ENCODE peak calls at places on chromosomes 1 and 21, in eight cellular contexts. One of them, this sample, is unnamed.

GRCh38 chr1:155970531-155971167 is 7.7 kb downstream of the ARHGEF2 start:
- DNase-seq in nucleus accumbens: no peak
- DNase-seq in stimulated activated CD8-positive, alpha-beta memory T cell treated with anti-CD3 and anti-CD28 coated beads, Interleukin-7, amount 100 ng/mL, for 1 hour: no peak
- DNase-seq in putamen: peak
- DNase-seq in Calu3: no peak
- DNase-seq in GDM1: peak
- DNase-seq in stimulated activated CD4-positive, alpha-beta T cell treated with anti-CD3 and anti-CD28 coated beads, Interleukin-1b, Interleukin-23, amount 100 ng/mL, for 24 hours: no peak
- DNase-seq in cardiac muscle cell: peak
- DNase-seq in this sample: peak

GRCh38 chr1:46927249-46927835 is 13.9 kb downstream of the CYP4A11 start:
- DNase-seq in nucleus accumbens: no peak
- DNase-seq in stimulated activated CD8-positive, alpha-beta memory T cell treated with anti-CD3 and anti-CD28 coated beads, Interleukin-7, amount 100 ng/mL, for 1 hour: no peak
- DNase-seq in putamen: no peak
- DNase-seq in Calu3: no peak
- DNase-seq in GDM1: no peak
- DNase-seq in stimulated activated CD4-positive, alpha-beta T cell treated with anti-CD3 and anti-CD28 coated beads, Interleukin-1b, Interleukin-23, amount 100 ng/mL, for 24 hours: no peak
- DNase-seq in cardiac muscle cell: no peak
- DNase-seq in this sample: no peak

GRCh38 chr1:202807926-202808757 is at the start of gene KDM5B:
- DNase-seq in nucleus accumbens: peak
- DNase-seq in stimulated activated CD8-positive, alpha-beta memory T cell treated with anti-CD3 and anti-CD28 coated beads, Interleukin-7, amount 100 ng/mL, for 1 hour: peak
- DNase-seq in putamen: peak
- DNase-seq in Calu3: peak
- DNase-seq in GDM1: peak
- DNase-seq in stimulated activated CD4-positive, alpha-beta T cell treated with anti-CD3 and anti-CD28 coated beads, Interleukin-1b, Interleukin-23, amount 100 ng/mL, for 24 hours: peak
- DNase-seq in cardiac muscle cell: peak
- DNase-seq in this sample: peak

GRCh38 chr21:44019568-44019958 is 7.5 kb downstream of the TRAPPC10 start:
- DNase-seq in nucleus accumbens: no peak
- DNase-seq in stimulated activated CD8-positive, alpha-beta memory T cell treated with anti-CD3 and anti-CD28 coated beads, Interleukin-7, amount 100 ng/mL, for 1 hour: no peak
- DNase-seq in putamen: no peak
- DNase-seq in Calu3: no peak
- DNase-seq in GDM1: no peak
- DNase-seq in stimulated activated CD4-positive, alpha-beta T cell treated with anti-CD3 and anti-CD28 coated beads, Interleukin-1b, Interleukin-23, amount 100 ng/mL, for 24 hours: no peak
- DNase-seq in cardiac muscle cell: no peak
- DNase-seq in this sample: no peak

GRCh38 chr1:19863804-19864203 is 18.4 kb upstream of the OTUD3 start:
- DNase-seq in nucleus accumbens: no peak
- DNase-seq in stimulated activated CD8-positive, alpha-beta memory T cell treated with anti-CD3 and anti-CD28 coated beads, Interleukin-7, amount 100 ng/mL, for 1 hour: no peak
- DNase-seq in putamen: no peak
- DNase-seq in Calu3: peak
- DNase-seq in GDM1: no peak
- DNase-seq in stimulated activated CD4-positive, alpha-beta T cell treated with anti-CD3 and anti-CD28 coated beads, Interleukin-1b, Interleukin-23, amount 100 ng/mL, for 24 hours: no peak
- DNase-seq in cardiac muscle cell: peak
- DNase-seq in this sample: no peak

GRCh38 chr1:205107327-205107726 is 14.5 kb downstream of the RBBP5 start:
- DNase-seq in nucleus accumbens: no peak
- DNase-seq in stimulated activated CD8-positive, alpha-beta memory T cell treated with anti-CD3 and anti-CD28 coated beads, Interleukin-7, amount 100 ng/mL, for 1 hour: no peak
- DNase-seq in putamen: no peak
- DNase-seq in Calu3: no peak
- DNase-seq in GDM1: no peak
- DNase-seq in stimulated activated CD4-positive, alpha-beta T cell treated with anti-CD3 and anti-CD28 coated beads, Interleukin-1b, Interleukin-23, amount 100 ng/mL, for 24 hours: no peak
- DNase-seq in cardiac muscle cell: no peak
- DNase-seq in this sample: no peak

GRCh38 chr1:51535006-51535592 is 16.0 kb upstream of the EPS15 start:
- DNase-seq in nucleus accumbens: no peak
- DNase-seq in stimulated activated CD8-positive, alpha-beta memory T cell treated with anti-CD3 and anti-CD28 coated beads, Interleukin-7, amount 100 ng/mL, for 1 hour: peak
- DNase-seq in putamen: peak
- DNase-seq in Calu3: peak
- DNase-seq in GDM1: peak
- DNase-seq in stimulated activated CD4-positive, alpha-beta T cell treated with anti-CD3 and anti-CD28 coated beads, Interleukin-1b, Interleukin-23, amount 100 ng/mL, for 24 hours: no peak
- DNase-seq in cardiac muscle cell: peak
- DNase-seq in this sample: peak

GRCh38 chr1:115323366-115324004 is 14.6 kb downstream of the NGF start:
- DNase-seq in nucleus accumbens: no peak
- DNase-seq in stimulated activated CD8-positive, alpha-beta memory T cell treated with anti-CD3 and anti-CD28 coated beads, Interleukin-7, amount 100 ng/mL, for 1 hour: no peak
- DNase-seq in putamen: no peak
- DNase-seq in Calu3: no peak
- DNase-seq in GDM1: no peak
- DNase-seq in stimulated activated CD4-positive, alpha-beta T cell treated with anti-CD3 and anti-CD28 coated beads, Interleukin-1b, Interleukin-23, amount 100 ng/mL, for 24 hours: no peak
- DNase-seq in cardiac muscle cell: no peak
- DNase-seq in this sample: no peak

GRCh38 chr1:180964609-180965008 is 51.9 kb downstream of the KIAA1614 start:
- DNase-seq in nucleus accumbens: no peak
- DNase-seq in stimulated activated CD8-positive, alpha-beta memory T cell treated with anti-CD3 and anti-CD28 coated beads, Interleukin-7, amount 100 ng/mL, for 1 hour: no peak
- DNase-seq in putamen: no peak
- DNase-seq in Calu3: no peak
- DNase-seq in GDM1: no peak
- DNase-seq in stimulated activated CD4-positive, alpha-beta T cell treated with anti-CD3 and anti-CD28 coated beads, Interleukin-1b, Interleukin-23, amount 100 ng/mL, for 24 hours: no peak
- DNase-seq in cardiac muscle cell: no peak
- DNase-seq in this sample: no peak

GRCh38 chr1:117630423-117630998 is 24.7 kb downstream of the TENT5C start:
- DNase-seq in nucleus accumbens: no peak
- DNase-seq in stimulated activated CD8-positive, alpha-beta memory T cell treated with anti-CD3 and anti-CD28 coated beads, Interleukin-7, amount 100 ng/mL, for 1 hour: no peak
- DNase-seq in putamen: no peak
- DNase-seq in Calu3: no peak
- DNase-seq in GDM1: no peak
- DNase-seq in stimulated activated CD4-positive, alpha-beta T cell treated with anti-CD3 and anti-CD28 coated beads, Interleukin-1b, Interleukin-23, amount 100 ng/mL, for 24 hours: no peak
- DNase-seq in cardiac muscle cell: no peak
- DNase-seq in this sample: no peak

GRCh38 chr1:34050711-34051485 is 114.1 kb downstream of the CSMD2 start:
- DNase-seq in nucleus accumbens: no peak
- DNase-seq in stimulated activated CD8-positive, alpha-beta memory T cell treated with anti-CD3 and anti-CD28 coated beads, Interleukin-7, amount 100 ng/mL, for 1 hour: no peak
- DNase-seq in putamen: peak
- DNase-seq in Calu3: no peak
- DNase-seq in GDM1: no peak
- DNase-seq in stimulated activated CD4-positive, alpha-beta T cell treated with anti-CD3 and anti-CD28 coated beads, Interleukin-1b, Interleukin-23, amount 100 ng/mL, for 24 hours: no peak
- DNase-seq in cardiac muscle cell: no peak
- DNase-seq in this sample: no peak

GRCh38 chr1:105678334-105678733 is 1378.1 kb upstream of the PRMT6 start:
- DNase-seq in nucleus accumbens: no peak
- DNase-seq in stimulated activated CD8-positive, alpha-beta memory T cell treated with anti-CD3 and anti-CD28 coated beads, Interleukin-7, amount 100 ng/mL, for 1 hour: no peak
- DNase-seq in putamen: no peak
- DNase-seq in Calu3: no peak
- DNase-seq in GDM1: no peak
- DNase-seq in stimulated activated CD4-positive, alpha-beta T cell treated with anti-CD3 and anti-CD28 coated beads, Interleukin-1b, Interleukin-23, amount 100 ng/mL, for 24 hours: no peak
- DNase-seq in cardiac muscle cell: no peak
- DNase-seq in this sample: no peak

GRCh38 chr1:115655307-115655664 is 13.5 kb downstream of the VANGL1 start:
- DNase-seq in nucleus accumbens: no peak
- DNase-seq in stimulated activated CD8-positive, alpha-beta memory T cell treated with anti-CD3 and anti-CD28 coated beads, Interleukin-7, amount 100 ng/mL, for 1 hour: no peak
- DNase-seq in putamen: no peak
- DNase-seq in Calu3: no peak
- DNase-seq in GDM1: peak
- DNase-seq in stimulated activated CD4-positive, alpha-beta T cell treated with anti-CD3 and anti-CD28 coated beads, Interleukin-1b, Interleukin-23, amount 100 ng/mL, for 24 hours: no peak
- DNase-seq in cardiac muscle cell: no peak
- DNase-seq in this sample: no peak

GRCh38 chr1:229133151-229133550 is 137.8 kb upstream of the RAB4A start:
- DNase-seq in nucleus accumbens: no peak
- DNase-seq in stimulated activated CD8-positive, alpha-beta memory T cell treated with anti-CD3 and anti-CD28 coated beads, Interleukin-7, amount 100 ng/mL, for 1 hour: no peak
- DNase-seq in putamen: no peak
- DNase-seq in Calu3: peak
- DNase-seq in GDM1: no peak
- DNase-seq in stimulated activated CD4-positive, alpha-beta T cell treated with anti-CD3 and anti-CD28 coated beads, Interleukin-1b, Interleukin-23, amount 100 ng/mL, for 24 hours: no peak
- DNase-seq in cardiac muscle cell: no peak
- DNase-seq in this sample: no peak

GRCh38 chr1:66723985-66724384 is 28.3 kb upstream of the DYNLT5 start:
- DNase-seq in nucleus accumbens: no peak
- DNase-seq in stimulated activated CD8-positive, alpha-beta memory T cell treated with anti-CD3 and anti-CD28 coated beads, Interleukin-7, amount 100 ng/mL, for 1 hour: no peak
- DNase-seq in putamen: no peak
- DNase-seq in Calu3: no peak
- DNase-seq in GDM1: no peak
- DNase-seq in stimulated activated CD4-positive, alpha-beta T cell treated with anti-CD3 and anti-CD28 coated beads, Interleukin-1b, Interleukin-23, amount 100 ng/mL, for 24 hours: no peak
- DNase-seq in cardiac muscle cell: no peak
- DNase-seq in this sample: no peak

GRCh38 chr21:41374177-41374712 is 12.4 kb downstream of the MX2 start:
- DNase-seq in nucleus accumbens: no peak
- DNase-seq in stimulated activated CD8-positive, alpha-beta memory T cell treated with anti-CD3 and anti-CD28 coated beads, Interleukin-7, amount 100 ng/mL, for 1 hour: no peak
- DNase-seq in putamen: no peak
- DNase-seq in Calu3: no peak
- DNase-seq in GDM1: no peak
- DNase-seq in stimulated activated CD4-positive, alpha-beta T cell treated with anti-CD3 and anti-CD28 coated beads, Interleukin-1b, Interleukin-23, amount 100 ng/mL, for 24 hours: no peak
- DNase-seq in cardiac muscle cell: no peak
- DNase-seq in this sample: no peak

GRCh38 chr1:203185061-203185461 is 1.4 kb downstream of the CHI3L1 start:
- DNase-seq in nucleus accumbens: no peak
- DNase-seq in stimulated activated CD8-positive, alpha-beta memory T cell treated with anti-CD3 and anti-CD28 coated beads, Interleukin-7, amount 100 ng/mL, for 1 hour: no peak
- DNase-seq in putamen: no peak
- DNase-seq in Calu3: no peak
- DNase-seq in GDM1: no peak
- DNase-seq in stimulated activated CD4-positive, alpha-beta T cell treated with anti-CD3 and anti-CD28 coated beads, Interleukin-1b, Interleukin-23, amount 100 ng/mL, for 24 hours: no peak
- DNase-seq in cardiac muscle cell: no peak
- DNase-seq in this sample: no peak

GRCh38 chr1:234000557-234001081 is 96.1 kb downstream of the SLC35F3 start:
- DNase-seq in nucleus accumbens: no peak
- DNase-seq in stimulated activated CD8-positive, alpha-beta memory T cell treated with anti-CD3 and anti-CD28 coated beads, Interleukin-7, amount 100 ng/mL, for 1 hour: no peak
- DNase-seq in putamen: peak
- DNase-seq in Calu3: no peak
- DNase-seq in GDM1: no peak
- DNase-seq in stimulated activated CD4-positive, alpha-beta T cell treated with anti-CD3 and anti-CD28 coated beads, Interleukin-1b, Interleukin-23, amount 100 ng/mL, for 24 hours: no peak
- DNase-seq in cardiac muscle cell: no peak
- DNase-seq in this sample: no peak

GRCh38 chr1:202018476-202019234 is 8.3 kb downstream of the ELF3 start:
- DNase-seq in nucleus accumbens: no peak
- DNase-seq in stimulated activated CD8-positive, alpha-beta memory T cell treated with anti-CD3 and anti-CD28 coated beads, Interleukin-7, amount 100 ng/mL, for 1 hour: no peak
- DNase-seq in putamen: no peak
- DNase-seq in Calu3: peak
- DNase-seq in GDM1: no peak
- DNase-seq in stimulated activated CD4-positive, alpha-beta T cell treated with anti-CD3 and anti-CD28 coated beads, Interleukin-1b, Interleukin-23, amount 100 ng/mL, for 24 hours: no peak
- DNase-seq in cardiac muscle cell: no peak
- DNase-seq in this sample: no peak

GRCh38 chr1:91804546-91805023 is 81.4 kb downstream of the TGFBR3 start:
- DNase-seq in nucleus accumbens: no peak
- DNase-seq in stimulated activated CD8-positive, alpha-beta memory T cell treated with anti-CD3 and anti-CD28 coated beads, Interleukin-7, amount 100 ng/mL, for 1 hour: peak
- DNase-seq in putamen: no peak
- DNase-seq in Calu3: peak
- DNase-seq in GDM1: no peak
- DNase-seq in stimulated activated CD4-positive, alpha-beta T cell treated with anti-CD3 and anti-CD28 coated beads, Interleukin-1b, Interleukin-23, amount 100 ng/mL, for 24 hours: peak
- DNase-seq in cardiac muscle cell: peak
- DNase-seq in this sample: peak

GRCh38 chr1:26282694-26283019 is 2.8 kb downstream of the SH3BGRL3 start:
- DNase-seq in nucleus accumbens: no peak
- DNase-seq in stimulated activated CD8-positive, alpha-beta memory T cell treated with anti-CD3 and anti-CD28 coated beads, Interleukin-7, amount 100 ng/mL, for 1 hour: no peak
- DNase-seq in putamen: no peak
- DNase-seq in Calu3: no peak
- DNase-seq in GDM1: no peak
- DNase-seq in stimulated activated CD4-positive, alpha-beta T cell treated with anti-CD3 and anti-CD28 coated beads, Interleukin-1b, Interleukin-23, amount 100 ng/mL, for 24 hours: no peak
- DNase-seq in cardiac muscle cell: no peak
- DNase-seq in this sample: no peak

GRCh38 chr1:154874465-154874864 is 4.4 kb upstream of the KCNN3 start:
- DNase-seq in nucleus accumbens: no peak
- DNase-seq in stimulated activated CD8-positive, alpha-beta memory T cell treated with anti-CD3 and anti-CD28 coated beads, Interleukin-7, amount 100 ng/mL, for 1 hour: no peak
- DNase-seq in putamen: no peak
- DNase-seq in Calu3: no peak
- DNase-seq in GDM1: no peak
- DNase-seq in stimulated activated CD4-positive, alpha-beta T cell treated with anti-CD3 and anti-CD28 coated beads, Interleukin-1b, Interleukin-23, amount 100 ng/mL, for 24 hours: no peak
- DNase-seq in cardiac muscle cell: no peak
- DNase-seq in this sample: no peak

GRCh38 chr1:7570311-7570710 is 200.8 kb upstream of the VAMP3 start:
- DNase-seq in nucleus accumbens: no peak
- DNase-seq in stimulated activated CD8-positive, alpha-beta memory T cell treated with anti-CD3 and anti-CD28 coated beads, Interleukin-7, amount 100 ng/mL, for 1 hour: no peak
- DNase-seq in putamen: no peak
- DNase-seq in Calu3: no peak
- DNase-seq in GDM1: no peak
- DNase-seq in stimulated activated CD4-positive, alpha-beta T cell treated with anti-CD3 and anti-CD28 coated beads, Interleukin-1b, Interleukin-23, amount 100 ng/mL, for 24 hours: no peak
- DNase-seq in cardiac muscle cell: no peak
- DNase-seq in this sample: no peak

GRCh38 chr1:156232222-156232621 is 9.8 kb upstream of the BGLAP start:
- DNase-seq in nucleus accumbens: no peak
- DNase-seq in stimulated activated CD8-positive, alpha-beta memory T cell treated with anti-CD3 and anti-CD28 coated beads, Interleukin-7, amount 100 ng/mL, for 1 hour: no peak
- DNase-seq in putamen: no peak
- DNase-seq in Calu3: no peak
- DNase-seq in GDM1: no peak
- DNase-seq in stimulated activated CD4-positive, alpha-beta T cell treated with anti-CD3 and anti-CD28 coated beads, Interleukin-1b, Interleukin-23, amount 100 ng/mL, for 24 hours: no peak
- DNase-seq in cardiac muscle cell: no peak
- DNase-seq in this sample: no peak

GRCh38 chr1:215146252-215146975 is 63.9 kb downstream of the KCNK2 start:
- DNase-seq in nucleus accumbens: no peak
- DNase-seq in stimulated activated CD8-positive, alpha-beta memory T cell treated with anti-CD3 and anti-CD28 coated beads, Interleukin-7, amount 100 ng/mL, for 1 hour: no peak
- DNase-seq in putamen: peak
- DNase-seq in Calu3: peak
- DNase-seq in GDM1: no peak
- DNase-seq in stimulated activated CD4-positive, alpha-beta T cell treated with anti-CD3 and anti-CD28 coated beads, Interleukin-1b, Interleukin-23, amount 100 ng/mL, for 24 hours: no peak
- DNase-seq in cardiac muscle cell: peak
- DNase-seq in this sample: no peak

GRCh38 chr1:60069691-60070090 is 3.9 kb downstream of the C1orf87 start:
- DNase-seq in nucleus accumbens: no peak
- DNase-seq in stimulated activated CD8-positive, alpha-beta memory T cell treated with anti-CD3 and anti-CD28 coated beads, Interleukin-7, amount 100 ng/mL, for 1 hour: no peak
- DNase-seq in putamen: no peak
- DNase-seq in Calu3: no peak
- DNase-seq in GDM1: no peak
- DNase-seq in stimulated activated CD4-positive, alpha-beta T cell treated with anti-CD3 and anti-CD28 coated beads, Interleukin-1b, Interleukin-23, amount 100 ng/mL, for 24 hours: no peak
- DNase-seq in cardiac muscle cell: no peak
- DNase-seq in this sample: no peak

GRCh38 chr1:154869351-154870116 is 547 bp downstream of the KCNN3 start:
- DNase-seq in nucleus accumbens: no peak
- DNase-seq in stimulated activated CD8-positive, alpha-beta memory T cell treated with anti-CD3 and anti-CD28 coated beads, Interleukin-7, amount 100 ng/mL, for 1 hour: no peak
- DNase-seq in putamen: peak
- DNase-seq in Calu3: no peak
- DNase-seq in GDM1: no peak
- DNase-seq in stimulated activated CD4-positive, alpha-beta T cell treated with anti-CD3 and anti-CD28 coated beads, Interleukin-1b, Interleukin-23, amount 100 ng/mL, for 24 hours: no peak
- DNase-seq in cardiac muscle cell: peak
- DNase-seq in this sample: no peak

GRCh38 chr1:12059722-12060464 is 3.2 kb upstream of the TNFRSF8 start:
- DNase-seq in nucleus accumbens: no peak
- DNase-seq in stimulated activated CD8-positive, alpha-beta memory T cell treated with anti-CD3 and anti-CD28 coated beads, Interleukin-7, amount 100 ng/mL, for 1 hour: no peak
- DNase-seq in putamen: no peak
- DNase-seq in Calu3: no peak
- DNase-seq in GDM1: no peak
- DNase-seq in stimulated activated CD4-positive, alpha-beta T cell treated with anti-CD3 and anti-CD28 coated beads, Interleukin-1b, Interleukin-23, amount 100 ng/mL, for 24 hours: no peak
- DNase-seq in cardiac muscle cell: no peak
- DNase-seq in this sample: no peak

GRCh38 chr1:7592120-7592798 is 178.8 kb upstream of the VAMP3 start:
- DNase-seq in nucleus accumbens: no peak
- DNase-seq in stimulated activated CD8-positive, alpha-beta memory T cell treated with anti-CD3 and anti-CD28 coated beads, Interleukin-7, amount 100 ng/mL, for 1 hour: no peak
- DNase-seq in putamen: no peak
- DNase-seq in Calu3: no peak
- DNase-seq in GDM1: no peak
- DNase-seq in stimulated activated CD4-positive, alpha-beta T cell treated with anti-CD3 and anti-CD28 coated beads, Interleukin-1b, Interleukin-23, amount 100 ng/mL, for 24 hours: no peak
- DNase-seq in cardiac muscle cell: no peak
- DNase-seq in this sample: no peak

GRCh38 chr1:221098462-221099406 is 219.5 kb downstream of the HLX start:
- DNase-seq in nucleus accumbens: no peak
- DNase-seq in stimulated activated CD8-positive, alpha-beta memory T cell treated with anti-CD3 and anti-CD28 coated beads, Interleukin-7, amount 100 ng/mL, for 1 hour: no peak
- DNase-seq in putamen: no peak
- DNase-seq in Calu3: no peak
- DNase-seq in GDM1: no peak
- DNase-seq in stimulated activated CD4-positive, alpha-beta T cell treated with anti-CD3 and anti-CD28 coated beads, Interleukin-1b, Interleukin-23, amount 100 ng/mL, for 24 hours: no peak
- DNase-seq in cardiac muscle cell: peak
- DNase-seq in this sample: no peak

GRCh38 chr1:100622966-100623762 is 85.2 kb downstream of the GPR88 start:
- DNase-seq in nucleus accumbens: no peak
- DNase-seq in stimulated activated CD8-positive, alpha-beta memory T cell treated with anti-CD3 and anti-CD28 coated beads, Interleukin-7, amount 100 ng/mL, for 1 hour: no peak
- DNase-seq in putamen: no peak
- DNase-seq in Calu3: no peak
- DNase-seq in GDM1: no peak
- DNase-seq in stimulated activated CD4-positive, alpha-beta T cell treated with anti-CD3 and anti-CD28 coated beads, Interleukin-1b, Interleukin-23, amount 100 ng/mL, for 24 hours: no peak
- DNase-seq in cardiac muscle cell: peak
- DNase-seq in this sample: no peak

GRCh38 chr1:118317836-118318614 is 133.0 kb upstream of the SPAG17 start:
- DNase-seq in nucleus accumbens: no peak
- DNase-seq in stimulated activated CD8-positive, alpha-beta memory T cell treated with anti-CD3 and anti-CD28 coated beads, Interleukin-7, amount 100 ng/mL, for 1 hour: no peak
- DNase-seq in putamen: no peak
- DNase-seq in Calu3: no peak
- DNase-seq in GDM1: no peak
- DNase-seq in stimulated activated CD4-positive, alpha-beta T cell treated with anti-CD3 and anti-CD28 coated beads, Interleukin-1b, Interleukin-23, amount 100 ng/mL, for 24 hours: no peak
- DNase-seq in cardiac muscle cell: peak
- DNase-seq in this sample: no peak

GRCh38 chr1:231419147-231419546 is 2.9 kb downstream of the EGLN1 start:
- DNase-seq in nucleus accumbens: no peak
- DNase-seq in stimulated activated CD8-positive, alpha-beta memory T cell treated with anti-CD3 and anti-CD28 coated beads, Interleukin-7, amount 100 ng/mL, for 1 hour: no peak
- DNase-seq in putamen: no peak
- DNase-seq in Calu3: no peak
- DNase-seq in GDM1: no peak
- DNase-seq in stimulated activated CD4-positive, alpha-beta T cell treated with anti-CD3 and anti-CD28 coated beads, Interleukin-1b, Interleukin-23, amount 100 ng/mL, for 24 hours: no peak
- DNase-seq in cardiac muscle cell: no peak
- DNase-seq in this sample: no peak

GRCh38 chr1:18201997-18202719 is 94.6 kb downstream of the IGSF21 start:
- DNase-seq in nucleus accumbens: no peak
- DNase-seq in stimulated activated CD8-positive, alpha-beta memory T cell treated with anti-CD3 and anti-CD28 coated beads, Interleukin-7, amount 100 ng/mL, for 1 hour: no peak
- DNase-seq in putamen: no peak
- DNase-seq in Calu3: no peak
- DNase-seq in GDM1: no peak
- DNase-seq in stimulated activated CD4-positive, alpha-beta T cell treated with anti-CD3 and anti-CD28 coated beads, Interleukin-1b, Interleukin-23, amount 100 ng/mL, for 24 hours: no peak
- DNase-seq in cardiac muscle cell: no peak
- DNase-seq in this sample: no peak